ENCODE peak calls at places on chromosomes 12 and 14, in nine cellular contexts. F is stimulated activated CD4-positive, alpha-beta T cell treated with anti-CD3 and anti-CD28 coated beads, TNF-alpha, amount 100 ng/mL, for 48 hours; I is astrocyte of the cerebellum; E is fibroblast of lung; W is ELR; U is H4; Y is left colon; R is NCI-H1048; X is fibroblast of the aortic adventitia. S is an unnamed sample.

GRCh38 chr12:913919-914718 is 35.4 kb downstream of the RAD52 start:
- DNase-seq in E (peak; percentile 31), Y (no peak), I (peak; percentile 40), F (no peak), R (no peak), U (peak; percentile 23), X (peak; percentile 22), W (peak; percentile 99), S (no peak)

GRCh38 chr12:101925352-101925751 is 48.0 kb downstream of the DRAM1 start:
- DNase-seq in R (no peak), E (peak; percentile 94), Y (peak; percentile 48), I (peak; percentile 72), W (peak; percentile 98), F (no peak), X (peak; percentile 99), U (peak; percentile 94), S (no peak)

GRCh38 chr14:63295991-63296630 is 22.6 kb downstream of the GPHB5 start:
- DNase-seq in R (no peak), U (no peak), F (no peak), E (no peak), I (no peak), X (peak; percentile 60), Y (no peak), W (no peak), S (no peak)

GRCh38 chr14:71341160-71341559 is 433.9 kb downstream of the PCNX1 start:
- DNase-seq in F (no peak), W (no peak), R (no peak), I (no peak), E (no peak), U (no peak), Y (no peak), X (no peak), S (no peak)

GRCh38 chr12:109813810-109814416 is 19.3 kb downstream of the TRPV4 start:
- DNase-seq in Y (no peak), I (no peak), F (no peak), U (no peak), R (no peak), E (no peak), X (no peak), W (no peak), S (no peak)

GRCh38 chr14:92785601-92786426 is 8.3 kb upstream of the GOLGA5 start:
- DNase-seq in E (peak; percentile 81), R (no peak), U (peak; percentile 72), F (no peak), Y (no peak), X (peak; percentile 90), W (peak; percentile 92), I (peak; percentile 44), S (no peak)

GRCh38 chr14:75497191-75497590 is 25.1 kb upstream of the BATF start:
- DNase-seq in Y (no peak), U (no peak), W (no peak), X (no peak), R (no peak), E (no peak), F (peak; percentile 34), I (no peak), S (no peak)

GRCh38 chr12:50018968-50019367 is 6.3 kb downstream of the RACGAP1 start:
- DNase-seq in W (no peak), I (no peak), Y (no peak), R (no peak), E (no peak), U (no peak), X (no peak), F (no peak), S (no peak)

GRCh38 chr12:28378749-28379148 is 188.5 kb downstream of the CCDC91 start:
- DNase-seq in Y (no peak), X (peak; percentile 99), E (peak; percentile 11), R (no peak), I (peak; percentile 97), F (no peak), W (no peak), U (peak; percentile 48), S (no peak)

GRCh38 chr12:46188170-46188569 is 80.7 kb downstream of the SLC38A1 start:
- DNase-seq in F (no peak), Y (no peak), I (no peak), X (no peak), R (no peak), W (no peak), E (no peak), U (no peak), S (no peak)

GRCh38 chr14:60590907-60591510 is 58.3 kb downstream of the SIX1 start:
- DNase-seq in W (no peak), Y (no peak), X (peak; percentile 77), R (no peak), F (no peak), E (no peak), U (no peak), I (peak; percentile 38), S (no peak)

GRCh38 chr14:101360045-101360931 is 201.0 kb upstream of the DIO3 start:
- DNase-seq in Y (peak; percentile 85), R (no peak), X (no peak), F (no peak), W (no peak), U (no peak), I (no peak), E (peak; percentile 85), S (no peak)

GRCh38 chr12:89354630-89354931 is 2.3 kb upstream of the DUSP6 start:
- DNase-seq in E (peak; percentile 51), Y (no peak), F (no peak), X (no peak), R (no peak), W (no peak), I (no peak), U (no peak), S (no peak)

GRCh38 chr12:106672308-106673085 is 89.7 kb downstream of the RFX4 start:
- DNase-seq in I (peak; percentile 13), U (no peak), R (no peak), W (no peak), F (no peak), E (no peak), Y (no peak), X (no peak), S (no peak)

GRCh38 chr12:53123578-53124351 is 20.5 kb downstream of the SOAT2 start:
- DNase-seq in U (no peak), X (peak; percentile 8), R (no peak), Y (no peak), E (no peak), W (peak; percentile 79), F (no peak), I (no peak), S (no peak)

GRCh38 chr14:103143535-103143934 is 20.3 kb downstream of the TNFAIP2 start:
- DNase-seq in U (no peak), R (no peak), Y (no peak), F (no peak), E (peak; percentile 60), X (no peak), I (no peak), W (peak; percentile 91), S (no peak)

GRCh38 chr12:121175383-121176119 is 34.4 kb upstream of the P2RX4 start:
- DNase-seq in X (no peak), W (peak; percentile 36), I (no peak), Y (no peak), U (no peak), E (no peak), F (no peak), R (no peak), S (no peak)

GRCh38 chr12:66288121-66288520 is 14.2 kb upstream of the HELB start:
- DNase-seq in I (no peak), F (no peak), W (no peak), Y (no peak), R (no peak), E (no peak), U (no peak), X (no peak), S (no peak)

GRCh38 chr14:101721951-101722661 is 39.4 kb upstream of the PPP2R5C start:
- DNase-seq in W (peak; percentile 95), U (peak; percentile 95), I (peak; percentile 5), F (peak; percentile 56), R (no peak), Y (peak; percentile 83), X (no peak), E (no peak), S (no peak)

GRCh38 chr12:110853856-110854255 is 7.1 kb downstream of the CCDC63 start:
- DNase-seq in W (no peak), U (no peak), I (no peak), R (no peak), F (no peak), X (peak; percentile 24), E (peak; percentile 14), Y (no peak), S (no peak)

GRCh38 chr14:55071870-55072640 is 20.6 kb downstream of the MAPK1IP1L start:
- DNase-seq in F (no peak), I (peak; percentile 91), Y (no peak), U (no peak), W (peak; percentile 94), R (no peak), X (peak; percentile 91), E (peak; percentile 67), S (peak; percentile 46)

GRCh38 chr12:30822385-30823139 is 67.8 kb upstream of the CAPRIN2 start:
- DNase-seq in W (peak; percentile 30), I (no peak), E (peak; percentile 50), X (peak; percentile 45), R (no peak), Y (peak; percentile 38), U (peak; percentile 30), F (no peak), S (peak; percentile 58)

GRCh38 chr12:21169878-21170472 is 39.0 kb downstream of the SLCO1B1 start:
- DNase-seq in I (peak; percentile 28), R (peak; percentile 0), E (peak; percentile 37), X (peak; percentile 56), Y (no peak), W (peak; percentile 54), U (peak; percentile 33), F (no peak), S (no peak)

GRCh38 chr14:31070431-31070830 is 44.3 kb upstream of the STRN3 start:
- DNase-seq in Y (no peak), W (peak; percentile 86), R (no peak), I (peak; percentile 94), U (peak; percentile 51), E (peak; percentile 84), X (peak; percentile 97), F (no peak), S (no peak)

GRCh38 chr12:106205208-106206069 is 42.4 kb downstream of the CKAP4 start:
- DNase-seq in Y (no peak), E (no peak), X (no peak), W (peak; percentile 30), I (no peak), R (no peak), U (peak; percentile 39), F (no peak), S (no peak)

GRCh38 chr14:59126714-59127436 is 61.6 kb upstream of the DAAM1 start:
- DNase-seq in W (peak; percentile 74), E (peak; percentile 76), R (peak; percentile 43), U (peak; percentile 64), F (no peak), X (peak; percentile 76), Y (no peak), I (peak; percentile 32), S (peak; percentile 47)

GRCh38 chr12:18443768-18444437 is 182.6 kb downstream of the PIK3C2G start:
- DNase-seq in U (no peak), F (no peak), I (peak; percentile 28), W (peak; percentile 42), E (no peak), X (peak; percentile 47), Y (no peak), R (no peak), S (no peak)

GRCh38 chr12:28569698-28570411 is 379.6 kb downstream of the CCDC91 start:
- DNase-seq in R (no peak), X (peak; percentile 82), I (no peak), Y (no peak), E (peak; percentile 78), U (no peak), W (peak; percentile 51), F (no peak), S (no peak)

GRCh38 chr14:71551291-71551955 is 380.8 kb upstream of the RGS6 start:
- DNase-seq in F (no peak), E (no peak), Y (no peak), R (no peak), W (peak; percentile 38), X (peak; percentile 60), U (no peak), I (peak; percentile 57), S (no peak)